ENCODE peak calls at places on chromosomes 6 and 20, in nine cellular contexts. N, I, A, O, V, U, G, B and E are unnamed samples.
A peak's percentile ranks its signal among the peaks of the same experiment; 100 is the strongest.

GRCh38 chr6:145360865-145361264 is 374.5 kb downstream of the EPM2A start:
- DNase-seq in V (no peak), B (no peak), N (no peak), A (no peak), U (no peak), I (no peak), G (no peak), O (peak; percentile 40), E (no peak)

GRCh38 chr6:53375851-53376250 is 27.1 kb upstream of the ELOVL5 start:
- DNase-seq in U (no peak), N (no peak), O (no peak), V (no peak), B (no peak), I (no peak), A (no peak), G (no peak), E (no peak)

GRCh38 chr6:147170269-147170668 is 33.9 kb upstream of the STXBP5 start:
- DNase-seq in B (no peak), N (no peak), V (no peak), G (no peak), O (no peak), U (no peak), I (no peak), A (no peak), E (peak; percentile 89)

GRCh38 chr20:34536798-34537394 is 20.7 kb downstream of the DYNLRB1 start:
- DNase-seq in N (peak; percentile 59), O (peak; percentile 60), V (no peak), I (no peak), A (no peak), U (no peak), B (peak; percentile 57), G (no peak), E (no peak)

GRCh38 chr20:44406572-44407100 is 51.1 kb downstream of the HNF4A start:
- DNase-seq in O (no peak), A (no peak), I (no peak), N (no peak), V (no peak), U (no peak), G (no peak), B (no peak), E (no peak)

GRCh38 chr6:24743944-24744335 is 25.0 kb upstream of the C6orf62 start:
- DNase-seq in U (no peak), A (no peak), G (no peak), I (no peak), N (no peak), B (no peak), V (no peak), O (no peak), E (no peak)

GRCh38 chr6:142400495-142400894 is 98.7 kb downstream of the ADGRG6 start:
- DNase-seq in I (no peak), A (no peak), N (no peak), G (no peak), B (no peak), V (no peak), U (no peak), O (no peak), E (no peak)

GRCh38 chr6:139540276-139540675 is 165.8 kb upstream of the CITED2 start:
- DNase-seq in B (peak; percentile 66), A (no peak), U (no peak), G (no peak), O (no peak), V (peak; percentile 42), I (no peak), N (no peak), E (peak; percentile 69)

GRCh38 chr6:34374112-34374907 is 18.2 kb downstream of the NUDT3 start:
- DNase-seq in U (no peak), B (no peak), G (no peak), O (no peak), A (no peak), I (no peak), N (no peak), V (no peak), E (no peak)

GRCh38 chr6:117399924-117400323 is 25.8 kb downstream of the ROS1 start:
- DNase-seq in U (no peak), V (no peak), G (no peak), N (no peak), A (no peak), I (no peak), O (no peak), B (no peak), E (no peak)

GRCh38 chr6:155645328-155645727 is 189.7 kb upstream of the NOX3 start:
- DNase-seq in I (no peak), A (no peak), G (no peak), B (no peak), V (no peak), U (no peak), N (no peak), O (no peak), E (no peak)

GRCh38 chr6:136427378-136427717 is 122.9 kb downstream of the MAP7 start:
- DNase-seq in B (no peak), A (no peak), G (no peak), O (no peak), N (no peak), U (no peak), I (no peak), V (no peak), E (no peak)

GRCh38 chr6:16762547-16763477 is 1.6 kb upstream of the ATXN1 start:
- DNase-seq in V (no peak), G (peak; percentile 45), O (no peak), A (no peak), U (peak; percentile 67), B (peak; percentile 86), N (peak; percentile 53), I (peak; percentile 7), E (peak; percentile 84)